ENCODE peak calls at places on chromosomes 3 and 15, in seven cellular contexts. One of them, this sample, is unnamed.

GRCh38 chr3:24793896-24794295 is 299.2 kb upstream of the THRB start:
- DNase-seq in HepG2: no peak
- DNase-seq in GM10248: no peak
- DNase-seq in WERI-Rb-1: no peak
- DNase-seq in astrocyte of the spinal cord: no peak
- DNase-seq in HCT116: no peak
- DNase-seq in progenitor cell of endocrine pancreas: no peak
- DNase-seq in this sample: no peak

GRCh38 chr3:188875413-188875812 is 296.4 kb upstream of the TPRG1 start:
- DNase-seq in HepG2: no peak
- DNase-seq in GM10248: no peak
- DNase-seq in WERI-Rb-1: no peak
- DNase-seq in astrocyte of the spinal cord: no peak
- DNase-seq in HCT116: no peak
- DNase-seq in progenitor cell of endocrine pancreas: no peak
- DNase-seq in this sample: no peak

GRCh38 chr3:152291649-152292066 is 22.9 kb downstream of the MBNL1 start:
- DNase-seq in HepG2: no peak
- DNase-seq in GM10248: no peak
- DNase-seq in WERI-Rb-1: no peak
- DNase-seq in astrocyte of the spinal cord: no peak
- DNase-seq in HCT116: no peak
- DNase-seq in progenitor cell of endocrine pancreas: no peak
- DNase-seq in this sample: no peak

GRCh38 chr3:143241556-143241955 is 122.0 kb downstream of the CHST2 start:
- DNase-seq in HepG2: no peak
- DNase-seq in GM10248: no peak
- DNase-seq in WERI-Rb-1: no peak
- DNase-seq in astrocyte of the spinal cord: no peak
- DNase-seq in HCT116: no peak
- DNase-seq in progenitor cell of endocrine pancreas: no peak
- DNase-seq in this sample: no peak

GRCh38 chr3:127156651-127157050 is 36.3 kb upstream of the PRR23E start:
- DNase-seq in HepG2: no peak
- DNase-seq in GM10248: no peak
- DNase-seq in WERI-Rb-1: no peak
- DNase-seq in astrocyte of the spinal cord: no peak
- DNase-seq in HCT116: no peak
- DNase-seq in progenitor cell of endocrine pancreas: no peak
- DNase-seq in this sample: no peak

GRCh38 chr15:67836477-67836876 is 3.4 kb downstream of the RNU6-1 start:
- DNase-seq in HepG2: no peak
- DNase-seq in GM10248: no peak
- DNase-seq in WERI-Rb-1: peak
- DNase-seq in astrocyte of the spinal cord: peak
- DNase-seq in HCT116: no peak
- DNase-seq in progenitor cell of endocrine pancreas: no peak
- DNase-seq in this sample: peak

GRCh38 chr3:17678116-17678741 is 64.2 kb downstream of the TBC1D5 start:
- DNase-seq in HepG2: no peak
- DNase-seq in GM10248: no peak
- DNase-seq in WERI-Rb-1: no peak
- DNase-seq in astrocyte of the spinal cord: peak
- DNase-seq in HCT116: no peak
- DNase-seq in progenitor cell of endocrine pancreas: no peak
- DNase-seq in this sample: no peak

GRCh38 chr15:87764461-87765236 is 491.9 kb downstream of the NTRK3 start:
- DNase-seq in HepG2: no peak
- DNase-seq in GM10248: no peak
- DNase-seq in WERI-Rb-1: peak
- DNase-seq in astrocyte of the spinal cord: peak
- DNase-seq in HCT116: no peak
- DNase-seq in progenitor cell of endocrine pancreas: no peak
- DNase-seq in this sample: no peak

GRCh38 chr15:71532994-71533393 is 277.4 kb upstream of the NR2E3 start:
- DNase-seq in HepG2: peak
- DNase-seq in GM10248: peak
- DNase-seq in WERI-Rb-1: peak
- DNase-seq in astrocyte of the spinal cord: peak
- DNase-seq in HCT116: peak
- DNase-seq in progenitor cell of endocrine pancreas: no peak
- DNase-seq in this sample: peak

GRCh38 chr3:33318709-33319380 is 41.6 kb downstream of the FBXL2 start:
- DNase-seq in HepG2: no peak
- DNase-seq in GM10248: no peak
- DNase-seq in WERI-Rb-1: no peak
- DNase-seq in astrocyte of the spinal cord: peak
- DNase-seq in HCT116: no peak
- DNase-seq in progenitor cell of endocrine pancreas: no peak
- DNase-seq in this sample: no peak

GRCh38 chr3:105970283-105970682 is 101.5 kb upstream of the CBLB start:
- DNase-seq in HepG2: no peak
- DNase-seq in GM10248: no peak
- DNase-seq in WERI-Rb-1: no peak
- DNase-seq in astrocyte of the spinal cord: peak
- DNase-seq in HCT116: no peak
- DNase-seq in progenitor cell of endocrine pancreas: no peak
- DNase-seq in this sample: no peak

GRCh38 chr15:75237316-75237982 is 20.7 kb upstream of the GOLGA6C start:
- DNase-seq in HepG2: no peak
- DNase-seq in GM10248: no peak
- DNase-seq in WERI-Rb-1: peak
- DNase-seq in astrocyte of the spinal cord: no peak
- DNase-seq in HCT116: no peak
- DNase-seq in progenitor cell of endocrine pancreas: no peak
- DNase-seq in this sample: no peak

GRCh38 chr15:96052572-96053038 is 277.9 kb upstream of the NR2F2 start:
- DNase-seq in HepG2: no peak
- DNase-seq in GM10248: no peak
- DNase-seq in WERI-Rb-1: no peak
- DNase-seq in astrocyte of the spinal cord: no peak
- DNase-seq in HCT116: no peak
- DNase-seq in progenitor cell of endocrine pancreas: peak
- DNase-seq in this sample: no peak

GRCh38 chr3:74041068-74041675 is 416.4 kb upstream of the PDZRN3 start:
- DNase-seq in HepG2: no peak
- DNase-seq in GM10248: no peak
- DNase-seq in WERI-Rb-1: no peak
- DNase-seq in astrocyte of the spinal cord: no peak
- DNase-seq in HCT116: no peak
- DNase-seq in progenitor cell of endocrine pancreas: no peak
- DNase-seq in this sample: no peak

GRCh38 chr15:58021332-58022230 is 43.9 kb downstream of the ALDH1A2 start:
- DNase-seq in HepG2: no peak
- DNase-seq in GM10248: no peak
- DNase-seq in WERI-Rb-1: no peak
- DNase-seq in astrocyte of the spinal cord: no peak
- DNase-seq in HCT116: no peak
- DNase-seq in progenitor cell of endocrine pancreas: no peak
- DNase-seq in this sample: no peak

GRCh38 chr3:165778456-165778855 is 58.8 kb downstream of the BCHE start:
- DNase-seq in HepG2: no peak
- DNase-seq in GM10248: no peak
- DNase-seq in WERI-Rb-1: no peak
- DNase-seq in astrocyte of the spinal cord: no peak
- DNase-seq in HCT116: no peak
- DNase-seq in progenitor cell of endocrine pancreas: no peak
- DNase-seq in this sample: no peak

GRCh38 chr3:53221345-53221744 is 34.5 kb downstream of the TKT start:
- DNase-seq in HepG2: no peak
- DNase-seq in GM10248: no peak
- DNase-seq in WERI-Rb-1: no peak
- DNase-seq in astrocyte of the spinal cord: no peak
- DNase-seq in HCT116: no peak
- DNase-seq in progenitor cell of endocrine pancreas: no peak
- DNase-seq in this sample: no peak

GRCh38 chr3:18649666-18650363 is 224.7 kb upstream of the SATB1 start:
- DNase-seq in HepG2: no peak
- DNase-seq in GM10248: peak
- DNase-seq in WERI-Rb-1: no peak
- DNase-seq in astrocyte of the spinal cord: no peak
- DNase-seq in HCT116: no peak
- DNase-seq in progenitor cell of endocrine pancreas: no peak
- DNase-seq in this sample: peak

GRCh38 chr3:4672727-4673126 is 179.6 kb downstream of the ITPR1 start:
- DNase-seq in HepG2: no peak
- DNase-seq in GM10248: no peak
- DNase-seq in WERI-Rb-1: no peak
- DNase-seq in astrocyte of the spinal cord: no peak
- DNase-seq in HCT116: no peak
- DNase-seq in progenitor cell of endocrine pancreas: no peak
- DNase-seq in this sample: no peak

GRCh38 chr3:4674216-4674615 is 181.1 kb downstream of the ITPR1 start:
- DNase-seq in HepG2: no peak
- DNase-seq in GM10248: no peak
- DNase-seq in WERI-Rb-1: no peak
- DNase-seq in astrocyte of the spinal cord: peak
- DNase-seq in HCT116: no peak
- DNase-seq in progenitor cell of endocrine pancreas: no peak
- DNase-seq in this sample: no peak

GRCh38 chr3:4666078-4666477 is 172.9 kb downstream of the ITPR1 start:
- DNase-seq in HepG2: no peak
- DNase-seq in GM10248: no peak
- DNase-seq in WERI-Rb-1: no peak
- DNase-seq in astrocyte of the spinal cord: no peak
- DNase-seq in HCT116: no peak
- DNase-seq in progenitor cell of endocrine pancreas: no peak
- DNase-seq in this sample: no peak

GRCh38 chr3:4665197-4665596 is 172.0 kb downstream of the ITPR1 start:
- DNase-seq in HepG2: no peak
- DNase-seq in GM10248: no peak
- DNase-seq in WERI-Rb-1: no peak
- DNase-seq in astrocyte of the spinal cord: peak
- DNase-seq in HCT116: no peak
- DNase-seq in progenitor cell of endocrine pancreas: no peak
- DNase-seq in this sample: no peak

GRCh38 chr3:4670352-4670751 is 177.2 kb downstream of the ITPR1 start:
- DNase-seq in HepG2: peak
- DNase-seq in GM10248: no peak
- DNase-seq in WERI-Rb-1: peak
- DNase-seq in astrocyte of the spinal cord: no peak
- DNase-seq in HCT116: no peak
- DNase-seq in progenitor cell of endocrine pancreas: no peak
- DNase-seq in this sample: no peak
- TF ChIP-seq CTCF in HepG2: peak
- TF ChIP-seq CTCF in GM10248: no peak
- TF ChIP-seq CTCF in WERI-Rb-1: peak
- TF ChIP-seq CTCF in astrocyte of the spinal cord: peak
- TF ChIP-seq CTCF in HCT116: peak
- TF ChIP-seq CTCF in progenitor cell of endocrine pancreas: peak
- TF ChIP-seq CTCF in this sample: no peak

GRCh38 chr15:38864827-38865604 is 300.4 kb upstream of the RASGRP1 start:
- DNase-seq in HepG2: no peak
- DNase-seq in GM10248: no peak
- DNase-seq in WERI-Rb-1: no peak
- DNase-seq in astrocyte of the spinal cord: peak
- DNase-seq in HCT116: no peak
- DNase-seq in progenitor cell of endocrine pancreas: no peak
- DNase-seq in this sample: no peak
- TF ChIP-seq CTCF in HepG2: no peak
- TF ChIP-seq CTCF in GM10248: no peak
- TF ChIP-seq CTCF in WERI-Rb-1: no peak
- TF ChIP-seq CTCF in astrocyte of the spinal cord: peak
- TF ChIP-seq CTCF in HCT116: no peak
- TF ChIP-seq CTCF in progenitor cell of endocrine pancreas: no peak
- TF ChIP-seq CTCF in this sample: no peak

GRCh38 chr15:79030470-79030869 is 60.1 kb downstream of the RASGRF1 start:
- DNase-seq in HepG2: no peak
- DNase-seq in GM10248: no peak
- DNase-seq in WERI-Rb-1: no peak
- DNase-seq in astrocyte of the spinal cord: no peak
- DNase-seq in HCT116: no peak
- DNase-seq in progenitor cell of endocrine pancreas: no peak
- DNase-seq in this sample: no peak
- TF ChIP-seq CTCF in HepG2: peak
- TF ChIP-seq CTCF in GM10248: no peak
- TF ChIP-seq CTCF in WERI-Rb-1: peak
- TF ChIP-seq CTCF in astrocyte of the spinal cord: no peak
- TF ChIP-seq CTCF in HCT116: no peak
- TF ChIP-seq CTCF in progenitor cell of endocrine pancreas: no peak
- TF ChIP-seq CTCF in this sample: no peak

GRCh38 chr15:38053786-38054185 is 119.3 kb downstream of the TMCO5A start:
- DNase-seq in HepG2: no peak
- DNase-seq in GM10248: no peak
- DNase-seq in WERI-Rb-1: no peak
- DNase-seq in astrocyte of the spinal cord: no peak
- DNase-seq in HCT116: no peak
- DNase-seq in progenitor cell of endocrine pancreas: no peak
- DNase-seq in this sample: no peak
- TF ChIP-seq CTCF in HepG2: no peak
- TF ChIP-seq CTCF in GM10248: no peak
- TF ChIP-seq CTCF in WERI-Rb-1: no peak
- TF ChIP-seq CTCF in astrocyte of the spinal cord: no peak
- TF ChIP-seq CTCF in HCT116: no peak
- TF ChIP-seq CTCF in progenitor cell of endocrine pancreas: no peak
- TF ChIP-seq CTCF in this sample: no peak

DNA sequence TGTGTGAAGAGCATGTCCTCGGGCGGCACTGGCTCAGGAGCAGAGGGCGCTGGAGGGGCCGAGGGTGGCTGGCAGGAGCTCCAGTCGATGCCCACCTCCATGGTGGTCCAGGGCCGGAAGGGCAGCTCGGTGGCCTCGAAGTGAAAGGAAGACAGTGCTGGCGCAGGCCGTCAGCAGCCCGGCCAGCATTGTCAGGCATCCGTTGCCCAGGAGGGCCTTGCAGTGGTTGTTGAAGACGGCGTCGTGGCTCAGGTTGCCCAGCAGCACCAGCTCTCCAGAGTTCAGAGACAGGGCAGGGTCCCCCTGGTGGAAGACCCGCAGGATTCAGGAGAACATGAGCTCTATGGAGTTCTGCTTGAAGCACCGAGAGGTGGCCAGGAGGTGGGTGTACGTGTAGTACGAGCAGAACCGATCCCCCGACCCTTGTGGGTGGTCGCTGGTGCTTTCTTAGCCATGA is 16.5 kb upstream of the SIAH2 start:
- DNase-seq in HepG2: peak
- DNase-seq in GM10248: no peak
- DNase-seq in WERI-Rb-1: no peak
- DNase-seq in astrocyte of the spinal cord: no peak
- DNase-seq in HCT116: no peak
- DNase-seq in progenitor cell of endocrine pancreas: no peak
- DNase-seq in this sample: no peak
- TF ChIP-seq CTCF in HepG2: peak
- TF ChIP-seq CTCF in GM10248: no peak
- TF ChIP-seq CTCF in WERI-Rb-1: no peak
- TF ChIP-seq CTCF in astrocyte of the spinal cord: no peak
- TF ChIP-seq CTCF in HCT116: no peak
- TF ChIP-seq CTCF in progenitor cell of endocrine pancreas: peak
- TF ChIP-seq CTCF in this sample: no peak

DNA sequence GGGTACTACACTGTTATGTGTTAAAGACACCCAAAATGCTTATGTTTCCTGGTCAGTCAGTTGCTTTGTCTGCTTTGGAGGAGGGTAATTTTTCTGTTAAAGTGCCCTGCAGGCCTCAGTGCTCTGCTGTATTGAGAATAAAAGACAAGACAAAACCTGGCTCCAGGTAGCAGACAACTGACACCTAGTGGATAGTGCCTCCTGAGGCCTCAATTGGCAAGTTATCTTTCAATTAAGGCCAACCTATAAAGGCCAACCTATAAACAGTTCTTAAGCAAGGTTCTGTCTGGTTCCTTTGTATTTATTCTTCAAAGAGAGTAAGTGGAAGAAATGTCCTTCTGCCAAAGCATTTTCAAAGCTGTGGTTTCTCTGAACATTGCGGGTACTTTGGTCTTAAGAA is 773.8 kb downstream of the MECOM start:
- DNase-seq in HepG2: peak
- DNase-seq in GM10248: no peak
- DNase-seq in WERI-Rb-1: no peak
- DNase-seq in astrocyte of the spinal cord: no peak
- DNase-seq in HCT116: no peak
- DNase-seq in progenitor cell of endocrine pancreas: no peak
- DNase-seq in this sample: no peak
- TF ChIP-seq CTCF in HepG2: peak
- TF ChIP-seq CTCF in GM10248: no peak
- TF ChIP-seq CTCF in WERI-Rb-1: no peak
- TF ChIP-seq CTCF in astrocyte of the spinal cord: peak
- TF ChIP-seq CTCF in HCT116: no peak
- TF ChIP-seq CTCF in progenitor cell of endocrine pancreas: no peak
- TF ChIP-seq CTCF in this sample: no peak

This sample was measured in GM13976.